ENCODE peak calls at places on chromosomes 16 and 17, in six cellular contexts. One of them, this sample, is unnamed.
A peak's percentile ranks its signal among the peaks of the same experiment; 100 is the strongest.

GRCh38 chr16:57758331-57759117 is 23.0 kb downstream of the KATNB1 start:
- DNase-seq in cardiac muscle cell: no peak
- DNase-seq in lung: no peak
- DNase-seq in OCI-LY7: no peak
- DNase-seq in caudate nucleus: no peak
- DNase-seq in RWPE2: peak; percentile 65
- DNase-seq in this sample: no peak

GRCh38 chr17:42475853-42476252 is 17.2 kb downstream of the ATP6V0A1 start:
- DNase-seq in cardiac muscle cell: no peak
- DNase-seq in lung: no peak
- DNase-seq in OCI-LY7: no peak
- DNase-seq in caudate nucleus: no peak
- DNase-seq in RWPE2: no peak
- DNase-seq in this sample: no peak

GRCh38 chr17:72719582-72720493 is 372.6 kb downstream of the SLC39A11 start:
- DNase-seq in cardiac muscle cell: no peak
- DNase-seq in lung: no peak
- DNase-seq in OCI-LY7: no peak
- DNase-seq in caudate nucleus: no peak
- DNase-seq in RWPE2: no peak
- DNase-seq in this sample: no peak

GRCh38 chr17:35373532-35373983 is at the start of gene SLFN11:
- DNase-seq in cardiac muscle cell: no peak
- DNase-seq in lung: peak; percentile 78
- DNase-seq in OCI-LY7: no peak
- DNase-seq in caudate nucleus: peak; percentile 53
- DNase-seq in RWPE2: no peak
- DNase-seq in this sample: no peak

GRCh38 chr17:78258323-78259229 is 27.1 kb downstream of the TMEM235 start:
- DNase-seq in cardiac muscle cell: no peak
- DNase-seq in lung: peak; percentile 69
- DNase-seq in OCI-LY7: peak; percentile 45
- DNase-seq in caudate nucleus: no peak
- DNase-seq in RWPE2: peak; percentile 50
- DNase-seq in this sample: no peak

GRCh38 chr16:73339821-73340220 is 291.9 kb upstream of the ZFHX3 start:
- DNase-seq in cardiac muscle cell: no peak
- DNase-seq in lung: no peak
- DNase-seq in OCI-LY7: no peak
- DNase-seq in caudate nucleus: no peak
- DNase-seq in RWPE2: no peak
- DNase-seq in this sample: no peak

GRCh38 chr16:81778861-81779539 is at the start of gene PLCG2:
- DNase-seq in cardiac muscle cell: peak; percentile 87
- DNase-seq in lung: peak; percentile 76
- DNase-seq in OCI-LY7: peak; percentile 85
- DNase-seq in caudate nucleus: peak; percentile 18
- DNase-seq in RWPE2: peak; percentile 77
- DNase-seq in this sample: peak; percentile 57

GRCh38 chr17:65629234-65629690 is 67.8 kb upstream of the AXIN2 start:
- DNase-seq in cardiac muscle cell: no peak
- DNase-seq in lung: no peak
- DNase-seq in OCI-LY7: no peak
- DNase-seq in caudate nucleus: no peak
- DNase-seq in RWPE2: no peak
- DNase-seq in this sample: no peak

GRCh38 chr16:11181889-11182279 is 74.1 kb downstream of the SOCS1 start:
- DNase-seq in cardiac muscle cell: no peak
- DNase-seq in lung: no peak
- DNase-seq in OCI-LY7: no peak
- DNase-seq in caudate nucleus: no peak
- DNase-seq in RWPE2: no peak
- DNase-seq in this sample: peak; percentile 56

GRCh38 chr16:65548470-65548869 is 426.6 kb upstream of the CDH11 start:
- DNase-seq in cardiac muscle cell: no peak
- DNase-seq in lung: no peak
- DNase-seq in OCI-LY7: no peak
- DNase-seq in caudate nucleus: no peak
- DNase-seq in RWPE2: no peak
- DNase-seq in this sample: no peak

GRCh38 chr17:45338996-45339535 is 22.2 kb upstream of the MAP3K14 start:
- DNase-seq in cardiac muscle cell: no peak
- DNase-seq in lung: no peak
- DNase-seq in OCI-LY7: no peak
- DNase-seq in caudate nucleus: no peak
- DNase-seq in RWPE2: no peak
- DNase-seq in this sample: peak; percentile 42

GRCh38 chr17:17200831-17201230 is 5.3 kb downstream of the PLD6 start:
- DNase-seq in cardiac muscle cell: no peak
- DNase-seq in lung: no peak
- DNase-seq in OCI-LY7: no peak
- DNase-seq in caudate nucleus: no peak
- DNase-seq in RWPE2: no peak
- DNase-seq in this sample: no peak

DNA sequence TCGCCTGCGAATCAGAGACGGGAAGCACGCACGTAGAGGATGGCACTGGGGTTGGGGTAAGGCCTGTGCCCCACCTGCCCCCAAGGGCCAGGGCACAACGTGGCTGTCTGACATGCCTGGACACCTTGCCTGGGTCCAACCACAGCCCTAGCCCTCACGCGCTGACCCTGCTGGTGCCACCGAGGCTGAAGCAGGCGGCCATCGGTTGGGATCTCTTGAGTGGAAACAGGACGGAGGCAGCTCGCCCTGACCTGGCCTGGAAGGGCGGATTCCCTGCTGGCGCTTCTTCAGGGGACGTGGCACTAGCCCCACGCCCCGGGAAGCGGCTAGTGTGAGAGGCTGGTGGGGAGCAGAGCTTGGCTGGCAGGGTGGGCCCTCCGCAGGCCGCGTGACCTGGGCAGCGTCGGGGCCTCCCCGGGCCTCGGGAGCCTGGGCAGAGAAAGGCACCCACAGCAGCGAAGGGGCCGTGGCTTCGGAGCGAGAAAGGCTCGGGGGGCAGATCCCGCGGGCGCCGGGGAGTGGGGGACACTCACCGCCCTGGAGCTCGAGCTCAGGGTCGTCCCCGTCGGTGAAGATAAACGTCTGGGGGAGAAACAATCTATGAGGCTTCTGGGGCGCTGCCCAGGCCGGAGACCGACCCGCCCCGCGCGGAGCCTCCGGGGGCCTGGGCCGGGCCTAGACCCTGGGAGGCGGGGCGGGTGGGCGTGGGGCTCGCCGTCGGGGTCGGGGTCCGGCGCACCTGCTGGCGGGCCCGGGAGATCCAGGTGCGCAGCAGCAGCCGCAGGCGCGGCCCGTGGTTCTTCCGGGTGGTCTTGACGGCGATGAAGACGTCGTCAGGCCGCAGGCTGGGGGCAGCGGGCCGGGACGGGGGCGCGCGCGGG is 610 bp downstream of the RFNG start:
- DNase-seq in cardiac muscle cell: peak; percentile 34
- DNase-seq in lung: no peak
- DNase-seq in OCI-LY7: peak; percentile 39
- DNase-seq in caudate nucleus: no peak
- DNase-seq in RWPE2: no peak
- DNase-seq in this sample: no peak
- H3K27ac ChIP-seq in cardiac muscle cell: peak overlapping the region; percentile 38
- H3K27ac ChIP-seq in lung: peak overlapping the region; percentile 30
- H3K27ac ChIP-seq in OCI-LY7: no peak overlapping the region
- H3K27ac ChIP-seq in caudate nucleus: no peak overlapping the region
- H3K27ac ChIP-seq in RWPE2: peak overlapping the region; percentile 49
- H3K27ac ChIP-seq in this sample: peak overlapping the region; percentile 84

DNA sequence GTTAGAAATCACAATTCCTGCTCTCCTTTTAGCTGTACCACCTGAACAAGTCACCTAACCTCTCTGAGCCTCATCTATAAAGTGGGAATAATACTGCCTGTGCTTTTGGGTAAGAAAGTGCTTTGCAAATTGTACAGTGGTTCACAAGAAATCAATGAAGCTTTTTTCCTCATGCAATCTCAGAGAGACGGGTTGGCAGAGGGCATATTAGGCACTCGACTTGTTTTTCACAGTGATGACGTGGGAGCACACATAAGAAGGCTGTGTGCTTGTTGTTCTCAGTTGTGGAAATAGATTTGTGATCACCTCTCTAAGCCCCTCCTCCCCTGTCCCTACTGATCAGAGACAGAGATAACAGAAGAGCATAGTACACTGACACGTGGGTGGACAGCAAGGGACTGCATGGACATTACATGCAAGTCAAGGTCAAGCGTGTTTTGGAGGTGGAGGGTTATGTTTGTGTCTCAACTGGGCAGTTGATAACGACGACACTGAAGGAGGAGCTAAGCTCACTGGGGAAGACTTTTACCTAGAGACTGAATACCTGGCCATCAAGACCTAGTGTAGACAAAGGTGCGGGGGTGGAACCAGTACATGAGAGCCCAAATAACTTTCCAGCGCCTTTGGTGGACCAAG is 1.7 kb upstream of the GPT2 start:
- DNase-seq in cardiac muscle cell: no peak
- DNase-seq in lung: no peak
- DNase-seq in OCI-LY7: no peak
- DNase-seq in caudate nucleus: no peak
- DNase-seq in RWPE2: no peak
- DNase-seq in this sample: no peak
- H3K27ac ChIP-seq in cardiac muscle cell: no peak overlapping the region
- H3K27ac ChIP-seq in lung: no peak overlapping the region
- H3K27ac ChIP-seq in OCI-LY7: no peak overlapping the region
- H3K27ac ChIP-seq in caudate nucleus: peak overlapping the region; percentile 96
- H3K27ac ChIP-seq in RWPE2: no peak overlapping the region
- H3K27ac ChIP-seq in this sample: peak overlapping the region; percentile 76

GRCh38 chr17:16171613-16172012 is 43.7 kb downstream of the NCOR1 start:
- DNase-seq in cardiac muscle cell: no peak
- DNase-seq in lung: peak; percentile 48
- DNase-seq in OCI-LY7: no peak
- DNase-seq in caudate nucleus: no peak
- DNase-seq in RWPE2: no peak
- DNase-seq in this sample: no peak
- H3K27ac ChIP-seq in cardiac muscle cell: no peak overlapping the region
- H3K27ac ChIP-seq in lung: no peak overlapping the region
- H3K27ac ChIP-seq in OCI-LY7: no peak overlapping the region
- H3K27ac ChIP-seq in caudate nucleus: no peak overlapping the region
- H3K27ac ChIP-seq in RWPE2: no peak overlapping the region
- H3K27ac ChIP-seq in this sample: peak overlapping the region; percentile 25

GRCh38 chr16:79847569-79847968 is 247.0 kb upstream of the MAF start:
- DNase-seq in cardiac muscle cell: no peak
- DNase-seq in lung: no peak
- DNase-seq in OCI-LY7: no peak
- DNase-seq in caudate nucleus: no peak
- DNase-seq in RWPE2: no peak
- DNase-seq in this sample: no peak
- H3K27ac ChIP-seq in cardiac muscle cell: no peak overlapping the region
- H3K27ac ChIP-seq in lung: no peak overlapping the region
- H3K27ac ChIP-seq in OCI-LY7: no peak overlapping the region
- H3K27ac ChIP-seq in caudate nucleus: no peak overlapping the region
- H3K27ac ChIP-seq in RWPE2: no peak overlapping the region
- H3K27ac ChIP-seq in this sample: no peak overlapping the region

GRCh38 chr17:81701288-81702071 is 1.7 kb upstream of the MRPL12 start:
- DNase-seq in cardiac muscle cell: no peak
- DNase-seq in lung: no peak
- DNase-seq in OCI-LY7: peak; percentile 65
- DNase-seq in caudate nucleus: no peak
- DNase-seq in RWPE2: peak; percentile 65
- DNase-seq in this sample: no peak
- H3K27ac ChIP-seq in cardiac muscle cell: no peak overlapping the region
- H3K27ac ChIP-seq in lung: no peak overlapping the region
- H3K27ac ChIP-seq in OCI-LY7: peak overlapping the region; percentile 80
- H3K27ac ChIP-seq in caudate nucleus: no peak overlapping the region
- H3K27ac ChIP-seq in RWPE2: peak overlapping the region; percentile 84
- H3K27ac ChIP-seq in this sample: peak overlapping the region; percentile 95

GRCh38 chr16:88790312-88791150 is 5.5 kb upstream of the PIEZO1 start:
- DNase-seq in cardiac muscle cell: no peak
- DNase-seq in lung: no peak
- DNase-seq in OCI-LY7: peak; percentile 62
- DNase-seq in caudate nucleus: peak; percentile 25
- DNase-seq in RWPE2: no peak
- DNase-seq in this sample: no peak
- H3K27ac ChIP-seq in cardiac muscle cell: no peak overlapping the region
- H3K27ac ChIP-seq in lung: peak overlapping the region; percentile 23
- H3K27ac ChIP-seq in OCI-LY7: peak overlapping the region; percentile 63
- H3K27ac ChIP-seq in caudate nucleus: no peak overlapping the region
- H3K27ac ChIP-seq in RWPE2: no peak overlapping the region
- H3K27ac ChIP-seq in this sample: no peak overlapping the region

This sample was measured in breast epithelium.